ENCODE peak calls at places on chromosomes 5 and 9, in seven cellular contexts. H is H1, B is AG09309, J is A549, X is choroid plexus epithelial cell, F is fibroblast of villous mesenchyme, V is body of pancreas. C is an unnamed sample.

GRCh38 chr5:89232139-89232603 is 349.2 kb upstream of the MEF2C start:
- DNase-seq in H (no peak), B (no peak), J (no peak), X (peak; percentile 13), F (no peak), V (no peak), C (no peak)

GRCh38 chr5:3216386-3216785 is 379.2 kb upstream of the IRX1 start:
- DNase-seq in H (no peak), B (no peak), J (no peak), X (no peak), F (no peak), V (no peak), C (no peak)

GRCh38 chr9:136327313-136327971 is at the start of gene GPSM1:
- DNase-seq in H (no peak), B (no peak), J (peak; percentile 52), X (peak; percentile 69), F (peak; percentile 66), V (peak; percentile 44), C (no peak)

GRCh38 chr5:123119334-123119986 is 30.4 kb downstream of the PRDM6 start:
- DNase-seq in H (peak; percentile 69), B (peak; percentile 13), J (peak; percentile 56), X (peak; percentile 74), F (peak; percentile 81), V (no peak), C (no peak)

GRCh38 chr5:119630752-119631440 is 1.5 kb downstream of the FAM170A start:
- DNase-seq in H (no peak), B (no peak), J (no peak), X (no peak), F (no peak), V (no peak), C (no peak)

GRCh38 chr9:3906437-3907213 is 380.8 kb upstream of the RFX3 start:
- DNase-seq in H (no peak), B (peak; percentile 72), J (peak; percentile 12), X (peak; percentile 95), F (peak; percentile 87), V (no peak), C (peak; percentile 79)

GRCh38 chr9:127858041-127858512 is 3.6 kb upstream of the ENG start:
- DNase-seq in H (no peak), B (no peak), J (no peak), X (no peak), F (no peak), V (peak; percentile 58), C (no peak)

GRCh38 chr9:125085703-125086477 is 57.4 kb downstream of the SCAI start:
- DNase-seq in H (no peak), B (no peak), J (no peak), X (no peak), F (no peak), V (no peak), C (no peak)

GRCh38 chr5:177545487-177546261 is 8.7 kb downstream of the FAM193B start:
- DNase-seq in H (no peak), B (peak; percentile 83), J (no peak), X (peak; percentile 92), F (peak; percentile 96), V (peak; percentile 31), C (peak; percentile 56)
- H3K4me3 ChIP-seq in H (no peak overlapping the region), B (no peak overlapping the region), J (peak overlapping the region; percentile 25), X (no peak overlapping the region), F (no peak overlapping the region), V (no peak overlapping the region), C (no peak overlapping the region)

GRCh38 chr9:81621111-81621510 is 68.2 kb downstream of the TLE1 start:
- DNase-seq in H (no peak), B (no peak), J (no peak), X (no peak), F (no peak), V (no peak), C (no peak)

GRCh38 chr9:81618923-81619322 is 70.4 kb downstream of the TLE1 start:
- DNase-seq in H (no peak), B (no peak), J (no peak), X (no peak), F (no peak), V (no peak), C (no peak)

GRCh38 chr9:81621785-81622243 is 67.5 kb downstream of the TLE1 start:
- DNase-seq in H (no peak), B (no peak), J (no peak), X (no peak), F (no peak), V (no peak), C (no peak)

GRCh38 chr9:81619353-81620008 is 69.9 kb downstream of the TLE1 start:
- DNase-seq in H (no peak), B (peak; percentile 67), J (no peak), X (peak; percentile 83), F (peak; percentile 87), V (no peak), C (peak; percentile 67)

DNA sequence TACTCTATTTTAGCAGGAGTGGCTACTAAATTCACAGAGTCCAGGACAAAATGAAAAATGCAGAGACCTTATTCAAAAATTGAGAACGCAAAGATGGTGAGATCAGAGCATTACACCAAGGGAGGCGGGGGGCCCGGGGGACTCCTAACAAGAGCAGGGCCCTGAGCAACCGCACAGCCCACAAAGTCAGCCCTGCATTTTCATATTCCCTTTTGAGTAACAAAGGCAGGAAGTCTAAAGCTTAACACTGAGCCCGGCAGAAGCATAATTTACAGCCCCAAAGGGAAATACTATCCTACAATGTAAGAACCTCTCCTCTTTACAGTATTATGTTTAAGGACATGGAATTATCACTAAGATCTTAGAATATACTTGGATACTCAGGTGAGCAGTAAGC is 69.3 kb downstream of the TLE1 start:
- DNase-seq in H (no peak), B (no peak), J (no peak), X (no peak), F (no peak), V (no peak), C (no peak)
- TF ChIP-seq CTCF in H (no peak), B (no peak), J (no peak), X (no peak), F (no peak), V (no peak), C (no peak)

DNA sequence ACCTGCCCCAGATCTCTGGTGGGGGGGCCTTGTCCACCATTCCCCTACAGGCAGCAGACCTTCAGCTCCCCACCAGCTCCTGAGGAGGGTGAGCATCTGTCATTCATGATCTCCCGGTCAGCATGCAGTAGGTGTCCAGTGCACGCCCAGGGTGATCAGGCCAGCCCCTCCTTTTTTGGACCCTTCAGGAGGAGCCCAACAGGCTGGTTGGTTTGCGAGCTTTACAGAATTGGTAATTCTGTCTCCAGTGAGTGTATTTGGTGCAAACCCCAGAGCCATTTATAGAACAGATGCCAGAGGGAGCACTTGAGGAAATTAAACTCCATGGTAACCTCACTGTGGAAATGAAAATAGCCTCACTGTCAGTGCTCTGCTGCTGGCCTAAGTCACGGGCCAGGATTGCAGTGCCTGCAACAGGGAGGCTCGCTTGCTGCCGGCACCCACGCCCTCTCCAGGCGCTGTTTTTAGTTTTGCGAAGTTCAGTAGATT is 23.4 kb downstream of the WNK2 start:
- DNase-seq in H (no peak), B (peak; percentile 46), J (no peak), X (peak; percentile 73), F (peak; percentile 63), V (no peak), C (peak; percentile 28)
- H3K4me3 ChIP-seq in H (no peak overlapping the region), B (no peak overlapping the region), J (no peak overlapping the region), X (no peak overlapping the region), F (no peak overlapping the region), V (no peak overlapping the region), C (no peak overlapping the region)

GRCh38 chr9:129887210-129888084 is 52.2 kb downstream of the USP20 start:
- DNase-seq in H (no peak), B (peak; percentile 44), J (no peak), X (peak; percentile 70), F (peak; percentile 64), V (no peak), C (no peak)
- TF ChIP-seq CTCF in H (no peak), B (peak; percentile 61), J (no peak), X (peak; percentile 57), F (peak; percentile 14), V (no peak), C (no peak)

DNA sequence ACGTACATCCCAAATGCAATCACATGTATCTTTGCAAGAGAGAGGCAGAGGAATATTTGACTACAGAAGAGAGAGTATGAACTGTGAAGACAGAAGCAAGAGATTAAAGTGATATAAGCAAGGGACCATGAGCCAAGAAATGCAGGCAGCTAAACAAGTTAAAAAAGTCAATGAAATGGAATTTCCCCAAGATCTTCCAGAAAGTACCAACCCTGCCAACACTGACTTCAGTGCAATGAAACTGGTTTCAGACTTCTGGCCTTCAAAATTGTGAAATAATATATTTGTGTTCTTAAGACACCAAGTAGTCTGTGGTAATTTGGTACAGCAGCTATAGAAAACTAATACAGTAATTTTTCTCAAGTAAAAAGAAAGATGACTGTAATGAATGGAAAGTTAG is 20.9 kb downstream of the FOXI1 start:
- DNase-seq in H (no peak), B (no peak), J (no peak), X (no peak), F (no peak), V (no peak), C (no peak)
- H3K4me3 ChIP-seq in H (no peak overlapping the region), B (no peak overlapping the region), J (no peak overlapping the region), X (no peak overlapping the region), F (no peak overlapping the region), V (no peak overlapping the region), C (no peak overlapping the region)

DNA sequence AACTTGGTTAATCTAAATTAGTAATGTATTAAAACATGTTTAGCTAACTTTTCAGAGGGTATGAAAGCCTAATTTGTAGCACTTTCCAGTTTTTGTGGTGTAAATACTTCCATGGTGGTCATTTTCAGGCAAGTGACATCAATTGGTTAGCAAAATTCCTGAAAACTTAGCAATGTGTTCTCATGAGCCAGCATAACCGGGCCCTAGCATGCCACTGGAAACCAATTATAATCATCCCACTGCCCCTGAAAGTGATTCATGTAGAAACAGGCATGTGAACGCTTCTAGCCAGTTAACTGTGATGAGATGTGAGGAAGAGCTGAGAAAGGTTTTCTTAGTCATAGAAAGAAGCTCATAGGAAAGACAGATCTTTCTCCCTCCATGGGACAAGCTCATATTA is 417.2 kb downstream of the TLR4 start:
- DNase-seq in H (no peak), B (no peak), J (no peak), X (no peak), F (no peak), V (no peak), C (no peak)
- TF ChIP-seq CTCF in H (no peak), B (no peak), J (no peak), X (no peak), F (no peak), V (no peak), C (no peak)

DNA sequence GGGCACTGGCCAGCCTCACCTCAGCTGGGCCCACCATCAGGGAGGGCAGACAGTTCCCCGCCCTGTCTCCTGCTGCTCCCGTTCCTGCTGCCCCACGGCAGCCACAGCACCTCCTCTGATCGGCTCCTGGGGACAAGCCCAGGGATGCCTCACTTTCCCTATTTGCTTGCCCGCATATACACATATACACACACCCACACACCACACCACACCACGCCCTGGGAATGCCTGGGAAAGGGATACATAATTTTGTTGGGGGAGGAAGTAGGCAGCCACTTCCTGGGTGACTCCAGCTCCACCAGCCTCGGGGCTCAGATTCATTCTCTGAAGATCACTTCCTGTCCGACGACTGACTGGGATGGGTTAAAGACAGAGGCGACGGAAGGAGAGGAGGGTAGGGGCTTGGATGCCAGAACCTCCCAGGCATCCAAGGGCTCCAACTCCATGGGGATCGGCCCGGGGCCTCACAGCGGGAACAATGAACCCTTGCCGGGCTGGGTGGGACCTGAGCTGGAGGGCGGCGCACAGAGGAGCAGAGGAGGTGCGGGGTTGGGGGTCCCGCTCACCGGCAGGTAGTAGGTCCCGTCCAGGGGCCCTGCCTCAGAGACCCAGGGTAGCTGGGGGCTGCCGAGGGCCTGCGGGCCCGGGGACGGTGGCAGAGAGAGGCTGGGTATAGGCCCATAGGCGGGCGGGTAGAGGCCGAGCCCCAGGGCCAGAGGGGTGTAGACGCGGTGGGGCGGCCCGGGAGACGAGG is 2.0 kb upstream of the MZB1 start:
- DNase-seq in H (no peak), B (no peak), J (peak; percentile 75), X (no peak), F (no peak), V (no peak), C (no peak)
- H3K4me3 ChIP-seq in H (peak overlapping the region; percentile 50), B (peak overlapping the region; percentile 28), J (peak overlapping the region; percentile 85), X (peak overlapping the region; percentile 59), F (no peak overlapping the region), V (no peak overlapping the region), C (peak overlapping the region; percentile 1)

C was measured in AG04449.